ENCODE peak calls at places on chromosome 9, in eight cellular contexts. One of them, this sample, is unnamed.

GRCh38 chr9:132996526-132996925 is 18.0 kb downstream of the GFI1B start:
- DNase-seq in ELR: no peak
- DNase-seq in naive thymus-derived CD8-positive, alpha-beta T cell: no peak
- DNase-seq in hippocampal formation: no peak
- DNase-seq in activated T-cell treated with anti-CD3 and anti-CD28 coated beads for 4 hours: no peak
- DNase-seq in endodermal cell: peak; percentile 53
- DNase-seq in BJ: no peak
- DNase-seq in T-cell: no peak
- DNase-seq in this sample: no peak

GRCh38 chr9:73869261-73869660 is 627.9 kb upstream of the RORB start:
- DNase-seq in ELR: peak; percentile 68
- DNase-seq in naive thymus-derived CD8-positive, alpha-beta T cell: no peak
- DNase-seq in hippocampal formation: no peak
- DNase-seq in activated T-cell treated with anti-CD3 and anti-CD28 coated beads for 4 hours: peak; percentile 2
- DNase-seq in endodermal cell: no peak
- DNase-seq in BJ: no peak
- DNase-seq in T-cell: peak; percentile 2
- DNase-seq in this sample: peak; percentile 56

GRCh38 chr9:108831496-108832178 is 24.1 kb downstream of the ACTL7B start:
- DNase-seq in ELR: peak; percentile 56
- DNase-seq in naive thymus-derived CD8-positive, alpha-beta T cell: no peak
- DNase-seq in hippocampal formation: no peak
- DNase-seq in activated T-cell treated with anti-CD3 and anti-CD28 coated beads for 4 hours: no peak
- DNase-seq in endodermal cell: no peak
- DNase-seq in BJ: no peak
- DNase-seq in T-cell: no peak
- DNase-seq in this sample: no peak

GRCh38 chr9:133604214-133604613 is 5.0 kb downstream of the FAM163B start:
- DNase-seq in ELR: peak; percentile 33
- DNase-seq in naive thymus-derived CD8-positive, alpha-beta T cell: peak; percentile 36
- DNase-seq in hippocampal formation: no peak
- DNase-seq in activated T-cell treated with anti-CD3 and anti-CD28 coated beads for 4 hours: peak; percentile 19
- DNase-seq in endodermal cell: no peak
- DNase-seq in BJ: no peak
- DNase-seq in T-cell: peak; percentile 18
- DNase-seq in this sample: no peak

GRCh38 chr9:104958756-104959155 is 30.8 kb upstream of the ABCA1 start:
- DNase-seq in ELR: no peak
- DNase-seq in naive thymus-derived CD8-positive, alpha-beta T cell: no peak
- DNase-seq in hippocampal formation: no peak
- DNase-seq in activated T-cell treated with anti-CD3 and anti-CD28 coated beads for 4 hours: no peak
- DNase-seq in endodermal cell: no peak
- DNase-seq in BJ: no peak
- DNase-seq in T-cell: no peak
- DNase-seq in this sample: no peak

GRCh38 chr9:110330484-110331115 is 7.1 kb downstream of the TXNDC8 start:
- DNase-seq in ELR: no peak
- DNase-seq in naive thymus-derived CD8-positive, alpha-beta T cell: no peak
- DNase-seq in hippocampal formation: no peak
- DNase-seq in activated T-cell treated with anti-CD3 and anti-CD28 coated beads for 4 hours: no peak
- DNase-seq in endodermal cell: no peak
- DNase-seq in BJ: peak; percentile 46
- DNase-seq in T-cell: no peak
- DNase-seq in this sample: no peak

GRCh38 chr9:32644698-32645097 is 9.2 kb upstream of the TAF1L start:
- DNase-seq in ELR: peak; percentile 63
- DNase-seq in naive thymus-derived CD8-positive, alpha-beta T cell: no peak
- DNase-seq in hippocampal formation: no peak
- DNase-seq in activated T-cell treated with anti-CD3 and anti-CD28 coated beads for 4 hours: no peak
- DNase-seq in endodermal cell: no peak
- DNase-seq in BJ: peak; percentile 12
- DNase-seq in T-cell: no peak
- DNase-seq in this sample: no peak

GRCh38 chr9:94511134-94511942 is 43.5 kb upstream of the PCAT7 start:
- DNase-seq in ELR: no peak
- DNase-seq in naive thymus-derived CD8-positive, alpha-beta T cell: no peak
- DNase-seq in hippocampal formation: no peak
- DNase-seq in activated T-cell treated with anti-CD3 and anti-CD28 coated beads for 4 hours: no peak
- DNase-seq in endodermal cell: no peak
- DNase-seq in BJ: no peak
- DNase-seq in T-cell: no peak
- DNase-seq in this sample: no peak

GRCh38 chr9:137174722-137175293 is 3.0 kb upstream of the TMEM210 start:
- DNase-seq in ELR: no peak
- DNase-seq in naive thymus-derived CD8-positive, alpha-beta T cell: no peak
- DNase-seq in hippocampal formation: no peak
- DNase-seq in activated T-cell treated with anti-CD3 and anti-CD28 coated beads for 4 hours: no peak
- DNase-seq in endodermal cell: peak; percentile 70
- DNase-seq in BJ: no peak
- DNase-seq in T-cell: no peak
- DNase-seq in this sample: no peak

GRCh38 chr9:127754099-127754760 is 19.1 kb upstream of the TOR2A start:
- DNase-seq in ELR: peak; percentile 42
- DNase-seq in naive thymus-derived CD8-positive, alpha-beta T cell: no peak
- DNase-seq in hippocampal formation: no peak
- DNase-seq in activated T-cell treated with anti-CD3 and anti-CD28 coated beads for 4 hours: no peak
- DNase-seq in endodermal cell: peak; percentile 90
- DNase-seq in BJ: no peak
- DNase-seq in T-cell: no peak
- DNase-seq in this sample: no peak

GRCh38 chr9:127972316-127972871 is 8.4 kb downstream of the EEIG1 start:
- DNase-seq in ELR: no peak
- DNase-seq in naive thymus-derived CD8-positive, alpha-beta T cell: no peak
- DNase-seq in hippocampal formation: peak; percentile 79
- DNase-seq in activated T-cell treated with anti-CD3 and anti-CD28 coated beads for 4 hours: no peak
- DNase-seq in endodermal cell: peak; percentile 50
- DNase-seq in BJ: no peak
- DNase-seq in T-cell: no peak
- DNase-seq in this sample: no peak

GRCh38 chr9:135183538-135184153 is 96.2 kb downstream of the OLFM1 start:
- DNase-seq in ELR: no peak
- DNase-seq in naive thymus-derived CD8-positive, alpha-beta T cell: no peak
- DNase-seq in hippocampal formation: no peak
- DNase-seq in activated T-cell treated with anti-CD3 and anti-CD28 coated beads for 4 hours: no peak
- DNase-seq in endodermal cell: no peak
- DNase-seq in BJ: no peak
- DNase-seq in T-cell: no peak
- DNase-seq in this sample: no peak

GRCh38 chr9:133351908-133352634 is 4.1 kb downstream of the RPL7A start:
- DNase-seq in ELR: peak; percentile 82
- DNase-seq in naive thymus-derived CD8-positive, alpha-beta T cell: no peak
- DNase-seq in hippocampal formation: no peak
- DNase-seq in activated T-cell treated with anti-CD3 and anti-CD28 coated beads for 4 hours: no peak
- DNase-seq in endodermal cell: peak; percentile 93
- DNase-seq in BJ: no peak
- DNase-seq in T-cell: no peak
- DNase-seq in this sample: no peak

GRCh38 chr9:112615584-112616271 is 102.2 kb downstream of the INIP start:
- DNase-seq in ELR: no peak
- DNase-seq in naive thymus-derived CD8-positive, alpha-beta T cell: no peak
- DNase-seq in hippocampal formation: no peak
- DNase-seq in activated T-cell treated with anti-CD3 and anti-CD28 coated beads for 4 hours: no peak
- DNase-seq in endodermal cell: no peak
- DNase-seq in BJ: no peak
- DNase-seq in T-cell: no peak
- DNase-seq in this sample: no peak

GRCh38 chr9:89137548-89138462 is 40.8 kb downstream of the SHC3 start:
- DNase-seq in ELR: peak; percentile 85
- DNase-seq in naive thymus-derived CD8-positive, alpha-beta T cell: no peak
- DNase-seq in hippocampal formation: no peak
- DNase-seq in activated T-cell treated with anti-CD3 and anti-CD28 coated beads for 4 hours: no peak
- DNase-seq in endodermal cell: no peak
- DNase-seq in BJ: peak; percentile 75
- DNase-seq in T-cell: no peak
- DNase-seq in this sample: no peak

GRCh38 chr9:115997923-115998322 is 155.7 kb upstream of the PAPPA start:
- DNase-seq in ELR: peak; percentile 74
- DNase-seq in naive thymus-derived CD8-positive, alpha-beta T cell: no peak
- DNase-seq in hippocampal formation: no peak
- DNase-seq in activated T-cell treated with anti-CD3 and anti-CD28 coated beads for 4 hours: no peak
- DNase-seq in endodermal cell: no peak
- DNase-seq in BJ: peak; percentile 72
- DNase-seq in T-cell: no peak
- DNase-seq in this sample: no peak